ENCODE peak calls at places on chromosome 6, in ten cellular contexts. G, V, X, Z, I, M, N, A, F and K are unnamed samples.

GRCh38 chr6:52759085-52759484 is 4.2 kb downstream of the GSTA2 start:
- DNase-seq in G (no peak), V (no peak), X (no peak), Z (no peak), I (no peak), M (no peak), N (no peak), A (peak), F (no peak), K (no peak)

GRCh38 chr6:157658301-157658700 is 164.7 kb upstream of the SNX9 start:
- DNase-seq in G (no peak), V (no peak), X (no peak), Z (no peak), I (no peak), M (no peak), N (no peak), A (no peak), F (no peak), K (no peak)

GRCh38 chr6:218153-219018 is 73.9 kb upstream of the DUSP22 start:
- DNase-seq in G (no peak), V (peak), X (no peak), Z (no peak), I (no peak), M (no peak), N (no peak), A (no peak), F (no peak), K (no peak)

GRCh38 chr6:7087066-7087465 is 20.7 kb upstream of the RREB1 start:
- DNase-seq in G (peak), V (no peak), X (peak), Z (no peak), I (peak), M (no peak), N (no peak), A (peak), F (no peak), K (peak)

GRCh38 chr6:27760464-27760863 is 151.7 kb downstream of the OR2B2 start:
- DNase-seq in G (no peak), V (peak), X (no peak), Z (no peak), I (no peak), M (no peak), N (no peak), A (no peak), F (no peak), K (no peak)

GRCh38 chr6:45132059-45132458 is 196.1 kb upstream of the RUNX2 start:
- DNase-seq in G (no peak), V (peak), X (peak), Z (no peak), I (peak), M (no peak), N (no peak), A (peak), F (no peak), K (no peak)

GRCh38 chr6:130760006-130760405 is 67.2 kb upstream of the SMLR1 start:
- DNase-seq in G (peak), V (peak), X (peak), Z (no peak), I (peak), M (no peak), N (no peak), A (peak), F (peak), K (peak)

GRCh38 chr6:158782432-158783166 is 36.6 kb downstream of the EZR start:
- DNase-seq in G (no peak), V (no peak), X (no peak), Z (no peak), I (no peak), M (no peak), N (no peak), A (no peak), F (no peak), K (no peak)

GRCh38 chr6:99216959-99217358 is 132.5 kb downstream of the FAXC start:
- DNase-seq in G (no peak), V (no peak), X (no peak), Z (no peak), I (no peak), M (no peak), N (no peak), A (no peak), F (no peak), K (no peak)

GRCh38 chr6:125718109-125718508 is 31.3 kb upstream of the HEY2 start:
- DNase-seq in G (no peak), V (no peak), X (no peak), Z (no peak), I (no peak), M (no peak), N (no peak), A (no peak), F (no peak), K (no peak)

GRCh38 chr6:24357336-24358218 is at the start of gene DCDC2:
- DNase-seq in G (no peak), V (peak), X (no peak), Z (no peak), I (no peak), M (no peak), N (no peak), A (peak), F (peak), K (peak)